ENCODE peak calls at places on chromosomes 2 and 18, in eight cellular contexts. G is fibroblast of lung, C is Karpas-422, Y is transverse colon, M is PC-9, Q is colonic mucosa, O is left ventricle myocardium inferior, D is thoracic aorta. V is an unnamed sample.

GRCh38 chr2:240909216-240909974 is 3.3 kb downstream of the CROCC2 start:
- DNase-seq in G (no peak), Y (no peak), Q (no peak), M (no peak), C (no peak), O (no peak), D (no peak), V (no peak)

GRCh38 chr2:127360242-127360641 is 27.5 kb downstream of the MAP3K2 start:
- DNase-seq in C (no peak), G (no peak), D (no peak), O (no peak), M (no peak), Y (no peak), Q (no peak), V (no peak)

GRCh38 chr2:42013409-42013808 is 34.4 kb upstream of the PKDCC start:
- DNase-seq in M (no peak), G (no peak), Q (no peak), D (no peak), O (no peak), C (no peak), Y (no peak), V (no peak)

GRCh38 chr2:8116661-8117060 is 565.2 kb upstream of the ID2 start:
- DNase-seq in Y (peak; percentile 23), C (peak; percentile 72), D (no peak), Q (peak; percentile 42), M (no peak), G (no peak), O (no peak), V (no peak)

GRCh38 chr18:11741505-11742145 is 52.6 kb downstream of the GNAL start:
- DNase-seq in Q (no peak), D (no peak), O (no peak), C (peak; percentile 61), Y (no peak), M (no peak), G (no peak), V (no peak)

GRCh38 chr18:41096504-41096903 is 858.5 kb upstream of the PIK3C3 start:
- DNase-seq in M (no peak), Q (no peak), G (peak; percentile 68), C (peak; percentile 59), Y (no peak), D (no peak), O (no peak), V (no peak)

GRCh38 chr2:111972955-111973565 is 74.7 kb downstream of the MERTK start:
- DNase-seq in D (peak; percentile 33), Y (peak; percentile 17), M (peak; percentile 84), O (no peak), Q (peak; percentile 23), G (peak; percentile 17), C (no peak), V (no peak)

GRCh38 chr18:8999872-9000271 is 102.6 kb upstream of the NDUFV2 start:
- DNase-seq in Y (no peak), C (no peak), G (no peak), D (no peak), O (no peak), Q (no peak), M (no peak), V (no peak)

GRCh38 chr18:71665131-71665530 is 879.0 kb downstream of the CBLN2 start:
- DNase-seq in C (no peak), D (no peak), M (no peak), Y (no peak), O (no peak), Q (no peak), G (peak; percentile 76), V (no peak)

GRCh38 chr2:176085861-176086771 is 2.4 kb upstream of the EVX2 start:
- DNase-seq in Y (peak; percentile 49), M (no peak), C (peak; percentile 67), O (no peak), G (peak; percentile 25), Q (peak; percentile 56), D (no peak), V (no peak)

GRCh38 chr2:240590681-240591111 is 4.2 kb downstream of the CAPN10 start:
- DNase-seq in C (no peak), Q (no peak), D (no peak), Y (no peak), O (no peak), G (no peak), M (no peak), V (no peak)

GRCh38 chr2:221289389-221289788 is 282.7 kb downstream of the EPHA4 start:
- DNase-seq in M (no peak), O (no peak), C (peak; percentile 92), G (peak; percentile 60), Q (no peak), D (no peak), Y (no peak), V (no peak)

GRCh38 chr2:150136901-150137300 is 350.6 kb downstream of the RND3 start:
- DNase-seq in Q (no peak), D (no peak), O (no peak), C (no peak), M (no peak), G (no peak), Y (no peak), V (no peak)

GRCh38 chr18:10965104-10965503 is 184.3 kb downstream of the PIEZO2 start:
- DNase-seq in Y (no peak), Q (no peak), C (no peak), D (no peak), O (no peak), G (no peak), M (no peak), V (no peak)

GRCh38 chr2:65661980-65662653 is 229.7 kb upstream of the SPRED2 start:
- DNase-seq in M (no peak), D (no peak), O (no peak), C (no peak), Y (peak; percentile 20), G (no peak), Q (no peak), V (no peak)

GRCh38 chr18:23835506-23835905 is 146.3 kb downstream of the LAMA3 start:
- DNase-seq in C (no peak), Q (no peak), O (no peak), D (no peak), G (no peak), Y (no peak), M (no peak), V (no peak)

GRCh38 chr18:23837591-23837990 is 148.3 kb downstream of the LAMA3 start:
- DNase-seq in Y (no peak), M (no peak), G (peak; percentile 90), O (peak; percentile 31), D (no peak), C (no peak), Q (no peak), V (no peak)

GRCh38 chr18:23838233-23838632 is 149.0 kb downstream of the LAMA3 start:
- DNase-seq in G (no peak), M (no peak), D (no peak), C (no peak), Q (no peak), O (no peak), Y (no peak), V (no peak)

GRCh38 chr18:23833714-23834113 is 144.5 kb downstream of the LAMA3 start:
- DNase-seq in Q (no peak), G (no peak), O (no peak), D (no peak), Y (no peak), M (no peak), C (no peak), V (no peak)

GRCh38 chr18:23835076-23835475 is 145.8 kb downstream of the LAMA3 start:
- DNase-seq in C (no peak), Y (no peak), D (no peak), G (no peak), Q (no peak), O (no peak), M (no peak), V (no peak)
- H3K27ac ChIP-seq in C (no peak overlapping the region), Y (no peak overlapping the region), D (no peak overlapping the region), G (no peak overlapping the region), Q (no peak overlapping the region), O (no peak overlapping the region), M (no peak overlapping the region), V (no peak overlapping the region)

GRCh38 chr2:88210132-88211004 is 40.2 kb downstream of the THNSL2 start:
- DNase-seq in G (no peak), Y (no peak), C (no peak), Q (no peak), D (no peak), M (no peak), O (no peak), V (no peak)

GRCh38 chr2:88211809-88212154 is 41.6 kb downstream of the THNSL2 start:
- DNase-seq in O (no peak), Q (no peak), Y (no peak), M (no peak), G (no peak), D (no peak), C (no peak), V (no peak)

GRCh38 chr2:88209526-88210131 is 39.5 kb downstream of the THNSL2 start:
- DNase-seq in Q (no peak), C (no peak), D (no peak), G (no peak), Y (no peak), O (no peak), M (no peak), V (no peak)

GRCh38 chr2:88211005-88211808 is 41.1 kb downstream of the THNSL2 start:
- DNase-seq in M (no peak), O (no peak), C (no peak), Q (no peak), G (no peak), D (no peak), Y (no peak), V (no peak)

GRCh38 chr2:88206665-88207347 is 36.7 kb downstream of the THNSL2 start:
- DNase-seq in Q (no peak), Y (no peak), M (no peak), D (no peak), G (no peak), O (no peak), C (no peak), V (no peak)
- H3K27ac ChIP-seq in Q (no peak overlapping the region), Y (no peak overlapping the region), M (no peak overlapping the region), D (no peak overlapping the region), G (no peak overlapping the region), O (no peak overlapping the region), C (no peak overlapping the region), V (no peak overlapping the region)

GRCh38 chr2:73895473-73895872 is 2.7 kb downstream of the ACTG2 start:
- DNase-seq in Q (no peak), G (no peak), Y (no peak), O (no peak), C (no peak), D (no peak), M (no peak), V (no peak)

GRCh38 chr2:73894475-73894850 is 1.7 kb downstream of the ACTG2 start:
- DNase-seq in Y (no peak), D (no peak), Q (no peak), C (no peak), G (no peak), O (no peak), M (no peak), V (no peak)

GRCh38 chr2:73896362-73897239 is 3.8 kb downstream of the ACTG2 start:
- DNase-seq in G (peak; percentile 97), Q (no peak), O (no peak), D (no peak), Y (no peak), M (no peak), C (no peak), V (no peak)

GRCh38 chr2:73893764-73894474 is 1.1 kb downstream of the ACTG2 start:
- DNase-seq in G (no peak), D (no peak), Q (no peak), Y (no peak), O (no peak), C (no peak), M (no peak), V (no peak)

GRCh38 chr2:73894877-73895276 is 2.1 kb downstream of the ACTG2 start:
- DNase-seq in C (no peak), G (no peak), O (no peak), M (no peak), Q (no peak), D (no peak), Y (no peak), V (no peak)
- H3K27ac ChIP-seq in C (no peak overlapping the region), G (no peak overlapping the region), O (no peak overlapping the region), M (no peak overlapping the region), Q (no peak overlapping the region), D (peak overlapping the region; percentile 93), Y (peak overlapping the region; percentile 87), V (no peak overlapping the region)

GRCh38 chr2:73214120-73215035 is at the start of gene SMYD5:
- DNase-seq in G (peak; percentile 77), C (peak; percentile 98), Y (peak; percentile 90), Q (peak; percentile 93), D (peak; percentile 66), O (peak; percentile 85), M (peak; percentile 71), V (peak; percentile 88)
- H3K27ac ChIP-seq in G (peak within 1 kb of the TSS; percentile 86), C (peak within 1 kb of the TSS; percentile 34), Y (peak within 1 kb of the TSS; percentile 71), Q (peak within 1 kb of the TSS; percentile 29), D (peak within 1 kb of the TSS; percentile 72), O (peak within 1 kb of the TSS; percentile 75), M (peak within 1 kb of the TSS; percentile 57), V (peak within 1 kb of the TSS; percentile 53)

V was measured in CD4-positive, alpha-beta memory T cell.